ENCODE peak calls at places on chromosomes 11 and 22, in ten cellular contexts. One of them, this sample, is unnamed.

GRCh38 chr22:42357634-42358296 is 74.4 kb downstream of the NFAM1 start:
- DNase-seq in lower lobe of right lung: peak; percentile 62
- DNase-seq in ovary: no peak
- DNase-seq in endodermal cell: no peak
- DNase-seq in H9: no peak
- DNase-seq in PC-3: peak; percentile 40
- DNase-seq in IMR-90: no peak
- DNase-seq in WERI-Rb-1: no peak
- DNase-seq in heart left ventricle: no peak
- DNase-seq in sigmoid colon: peak; percentile 78
- DNase-seq in this sample: no peak

GRCh38 chr11:126510621-126511370 is 155.3 kb downstream of the ST3GAL4 start:
- DNase-seq in lower lobe of right lung: no peak
- DNase-seq in ovary: no peak
- DNase-seq in endodermal cell: peak; percentile 73
- DNase-seq in H9: no peak
- DNase-seq in PC-3: no peak
- DNase-seq in IMR-90: peak; percentile 15
- DNase-seq in WERI-Rb-1: no peak
- DNase-seq in heart left ventricle: no peak
- DNase-seq in sigmoid colon: peak; percentile 11
- DNase-seq in this sample: no peak

GRCh38 chr22:48968201-48968959 is 859.3 kb downstream of the BRD1 start:
- DNase-seq in lower lobe of right lung: no peak
- DNase-seq in ovary: no peak
- DNase-seq in endodermal cell: peak; percentile 85
- DNase-seq in H9: peak; percentile 76
- DNase-seq in PC-3: peak; percentile 1
- DNase-seq in IMR-90: no peak
- DNase-seq in WERI-Rb-1: peak; percentile 56
- DNase-seq in heart left ventricle: peak; percentile 2
- DNase-seq in sigmoid colon: no peak
- DNase-seq in this sample: no peak

GRCh38 chr11:108872781-108873291 is 208.0 kb downstream of the DDX10 start:
- DNase-seq in lower lobe of right lung: no peak
- DNase-seq in ovary: no peak
- DNase-seq in endodermal cell: no peak
- DNase-seq in H9: no peak
- DNase-seq in PC-3: peak; percentile 77
- DNase-seq in IMR-90: peak; percentile 15
- DNase-seq in WERI-Rb-1: no peak
- DNase-seq in heart left ventricle: no peak
- DNase-seq in sigmoid colon: no peak
- DNase-seq in this sample: no peak

GRCh38 chr11:114135737-114136151 is 76.2 kb downstream of the ZBTB16 start:
- DNase-seq in lower lobe of right lung: no peak
- DNase-seq in ovary: no peak
- DNase-seq in endodermal cell: peak; percentile 70
- DNase-seq in H9: peak; percentile 33
- DNase-seq in PC-3: no peak
- DNase-seq in IMR-90: no peak
- DNase-seq in WERI-Rb-1: no peak
- DNase-seq in heart left ventricle: no peak
- DNase-seq in sigmoid colon: peak; percentile 47
- DNase-seq in this sample: no peak

GRCh38 chr11:6734616-6735015 is 37.2 kb downstream of the OR2AG2 start:
- DNase-seq in lower lobe of right lung: no peak
- DNase-seq in ovary: no peak
- DNase-seq in endodermal cell: no peak
- DNase-seq in H9: no peak
- DNase-seq in PC-3: no peak
- DNase-seq in IMR-90: no peak
- DNase-seq in WERI-Rb-1: no peak
- DNase-seq in heart left ventricle: no peak
- DNase-seq in sigmoid colon: no peak
- DNase-seq in this sample: no peak

GRCh38 chr22:47048123-47049077 is 285.9 kb downstream of the TBC1D22A start:
- DNase-seq in lower lobe of right lung: peak; percentile 20
- DNase-seq in ovary: no peak
- DNase-seq in endodermal cell: no peak
- DNase-seq in H9: no peak
- DNase-seq in PC-3: no peak
- DNase-seq in IMR-90: no peak
- DNase-seq in WERI-Rb-1: no peak
- DNase-seq in heart left ventricle: no peak
- DNase-seq in sigmoid colon: peak; percentile 50
- DNase-seq in this sample: peak; percentile 57

GRCh38 chr22:30572210-30572609 is 2.3 kb downstream of the GAL3ST1 start:
- DNase-seq in lower lobe of right lung: no peak
- DNase-seq in ovary: no peak
- DNase-seq in endodermal cell: no peak
- DNase-seq in H9: no peak
- DNase-seq in PC-3: no peak
- DNase-seq in IMR-90: no peak
- DNase-seq in WERI-Rb-1: no peak
- DNase-seq in heart left ventricle: no peak
- DNase-seq in sigmoid colon: no peak
- DNase-seq in this sample: no peak

GRCh38 chr11:8023831-8024555 is 36.9 kb downstream of the EIF3F start:
- DNase-seq in lower lobe of right lung: no peak
- DNase-seq in ovary: no peak
- DNase-seq in endodermal cell: no peak
- DNase-seq in H9: peak; percentile 3
- DNase-seq in PC-3: no peak
- DNase-seq in IMR-90: peak; percentile 54
- DNase-seq in WERI-Rb-1: no peak
- DNase-seq in heart left ventricle: no peak
- DNase-seq in sigmoid colon: no peak
- DNase-seq in this sample: no peak

GRCh38 chr11:8018742-8019631 is 31.9 kb downstream of the EIF3F start:
- DNase-seq in lower lobe of right lung: peak; percentile 67
- DNase-seq in ovary: peak; percentile 91
- DNase-seq in endodermal cell: peak; percentile 90
- DNase-seq in H9: peak; percentile 87
- DNase-seq in PC-3: peak; percentile 36
- DNase-seq in IMR-90: peak; percentile 69
- DNase-seq in WERI-Rb-1: peak; percentile 83
- DNase-seq in heart left ventricle: peak; percentile 79
- DNase-seq in sigmoid colon: peak; percentile 93
- DNase-seq in this sample: peak; percentile 92

GRCh38 chr11:8019671-8020597 is 32.8 kb downstream of the EIF3F start:
- DNase-seq in lower lobe of right lung: no peak
- DNase-seq in ovary: peak; percentile 75
- DNase-seq in endodermal cell: peak; percentile 29
- DNase-seq in H9: peak; percentile 25
- DNase-seq in PC-3: no peak
- DNase-seq in IMR-90: peak; percentile 40
- DNase-seq in WERI-Rb-1: peak; percentile 40
- DNase-seq in heart left ventricle: no peak
- DNase-seq in sigmoid colon: no peak
- DNase-seq in this sample: no peak

GRCh38 chr11:8022876-8023275 is 35.7 kb downstream of the EIF3F start:
- DNase-seq in lower lobe of right lung: no peak
- DNase-seq in ovary: no peak
- DNase-seq in endodermal cell: no peak
- DNase-seq in H9: peak; percentile 15
- DNase-seq in PC-3: no peak
- DNase-seq in IMR-90: no peak
- DNase-seq in WERI-Rb-1: no peak
- DNase-seq in heart left ventricle: no peak
- DNase-seq in sigmoid colon: no peak
- DNase-seq in this sample: no peak

GRCh38 chr11:8021920-8022319 is 34.8 kb downstream of the EIF3F start:
- DNase-seq in lower lobe of right lung: no peak
- DNase-seq in ovary: no peak
- DNase-seq in endodermal cell: no peak
- DNase-seq in H9: no peak
- DNase-seq in PC-3: no peak
- DNase-seq in IMR-90: no peak
- DNase-seq in WERI-Rb-1: no peak
- DNase-seq in heart left ventricle: no peak
- DNase-seq in sigmoid colon: no peak
- DNase-seq in this sample: no peak
- H3K27ac ChIP-seq in lower lobe of right lung: no peak overlapping the region
- H3K27ac ChIP-seq in ovary: no peak overlapping the region
- H3K27ac ChIP-seq in endodermal cell: no peak overlapping the region
- H3K27ac ChIP-seq in H9: no peak overlapping the region
- H3K27ac ChIP-seq in PC-3: no peak overlapping the region
- H3K27ac ChIP-seq in IMR-90: no peak overlapping the region
- H3K27ac ChIP-seq in WERI-Rb-1: no peak overlapping the region
- H3K27ac ChIP-seq in heart left ventricle: peak overlapping the region; percentile 46
- H3K27ac ChIP-seq in sigmoid colon: no peak overlapping the region
- H3K27ac ChIP-seq in this sample: no peak overlapping the region

DNA sequence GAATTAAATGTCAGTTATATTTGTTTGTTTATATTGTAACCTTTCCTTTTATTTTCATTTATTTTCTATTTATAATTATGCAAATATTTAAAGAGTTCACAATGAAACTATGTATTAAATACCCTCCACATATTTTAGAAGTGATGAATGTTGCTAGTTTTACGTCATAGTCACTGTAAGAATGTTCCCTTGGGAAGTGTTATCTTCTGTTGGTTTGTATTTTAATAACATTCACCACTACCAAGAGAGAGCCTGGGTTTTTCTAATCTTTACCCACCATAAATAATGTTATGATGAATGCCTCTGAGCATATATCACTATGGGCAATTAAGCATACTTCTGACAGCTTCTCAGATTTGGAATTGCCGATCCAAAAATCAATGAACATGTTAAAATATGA is 80.7 kb downstream of the GGT1 start:
- DNase-seq in lower lobe of right lung: no peak
- DNase-seq in ovary: no peak
- DNase-seq in endodermal cell: no peak
- DNase-seq in H9: no peak
- DNase-seq in PC-3: no peak
- DNase-seq in IMR-90: peak; percentile 90
- DNase-seq in WERI-Rb-1: no peak
- DNase-seq in heart left ventricle: no peak
- DNase-seq in sigmoid colon: no peak
- DNase-seq in this sample: no peak
- H3K27ac ChIP-seq in lower lobe of right lung: no peak overlapping the region
- H3K27ac ChIP-seq in ovary: no peak overlapping the region
- H3K27ac ChIP-seq in endodermal cell: no peak overlapping the region
- H3K27ac ChIP-seq in H9: no peak overlapping the region
- H3K27ac ChIP-seq in PC-3: no peak overlapping the region
- H3K27ac ChIP-seq in IMR-90: peak overlapping the region; percentile 65
- H3K27ac ChIP-seq in WERI-Rb-1: no peak overlapping the region
- H3K27ac ChIP-seq in heart left ventricle: no peak overlapping the region
- H3K27ac ChIP-seq in sigmoid colon: no peak overlapping the region
- H3K27ac ChIP-seq in this sample: no peak overlapping the region

GRCh38 chr11:86984701-86985100 is 29.5 kb upstream of the FZD4 start:
- DNase-seq in lower lobe of right lung: no peak
- DNase-seq in ovary: no peak
- DNase-seq in endodermal cell: no peak
- DNase-seq in H9: no peak
- DNase-seq in PC-3: no peak
- DNase-seq in IMR-90: no peak
- DNase-seq in WERI-Rb-1: no peak
- DNase-seq in heart left ventricle: no peak
- DNase-seq in sigmoid colon: no peak
- DNase-seq in this sample: no peak

GRCh38 chr11:86978756-86979608 is 23.8 kb upstream of the FZD4 start:
- DNase-seq in lower lobe of right lung: no peak
- DNase-seq in ovary: no peak
- DNase-seq in endodermal cell: no peak
- DNase-seq in H9: no peak
- DNase-seq in PC-3: peak; percentile 71
- DNase-seq in IMR-90: peak; percentile 65
- DNase-seq in WERI-Rb-1: no peak
- DNase-seq in heart left ventricle: no peak
- DNase-seq in sigmoid colon: no peak
- DNase-seq in this sample: no peak

GRCh38 chr11:86980397-86980796 is 25.2 kb upstream of the FZD4 start:
- DNase-seq in lower lobe of right lung: no peak
- DNase-seq in ovary: no peak
- DNase-seq in endodermal cell: no peak
- DNase-seq in H9: no peak
- DNase-seq in PC-3: no peak
- DNase-seq in IMR-90: no peak
- DNase-seq in WERI-Rb-1: no peak
- DNase-seq in heart left ventricle: no peak
- DNase-seq in sigmoid colon: no peak
- DNase-seq in this sample: no peak

GRCh38 chr11:86983071-86983488 is 27.9 kb upstream of the FZD4 start:
- DNase-seq in lower lobe of right lung: peak; percentile 54
- DNase-seq in ovary: no peak
- DNase-seq in endodermal cell: no peak
- DNase-seq in H9: no peak
- DNase-seq in PC-3: peak; percentile 48
- DNase-seq in IMR-90: no peak
- DNase-seq in WERI-Rb-1: peak; percentile 19
- DNase-seq in heart left ventricle: no peak
- DNase-seq in sigmoid colon: no peak
- DNase-seq in this sample: no peak

GRCh38 chr11:86981777-86982540 is 26.8 kb upstream of the FZD4 start:
- DNase-seq in lower lobe of right lung: no peak
- DNase-seq in ovary: no peak
- DNase-seq in endodermal cell: no peak
- DNase-seq in H9: no peak
- DNase-seq in PC-3: no peak
- DNase-seq in IMR-90: no peak
- DNase-seq in WERI-Rb-1: no peak
- DNase-seq in heart left ventricle: no peak
- DNase-seq in sigmoid colon: no peak
- DNase-seq in this sample: no peak
- H3K27ac ChIP-seq in lower lobe of right lung: no peak overlapping the region
- H3K27ac ChIP-seq in ovary: no peak overlapping the region
- H3K27ac ChIP-seq in endodermal cell: no peak overlapping the region
- H3K27ac ChIP-seq in H9: no peak overlapping the region
- H3K27ac ChIP-seq in PC-3: no peak overlapping the region
- H3K27ac ChIP-seq in IMR-90: no peak overlapping the region
- H3K27ac ChIP-seq in WERI-Rb-1: no peak overlapping the region
- H3K27ac ChIP-seq in heart left ventricle: peak overlapping the region; percentile 19
- H3K27ac ChIP-seq in sigmoid colon: no peak overlapping the region
- H3K27ac ChIP-seq in this sample: no peak overlapping the region

GRCh38 chr11:86805873-86806310 is 5.5 kb downstream of the PRSS23 start:
- DNase-seq in lower lobe of right lung: no peak
- DNase-seq in ovary: no peak
- DNase-seq in endodermal cell: no peak
- DNase-seq in H9: no peak
- DNase-seq in PC-3: peak; percentile 41
- DNase-seq in IMR-90: no peak
- DNase-seq in WERI-Rb-1: no peak
- DNase-seq in heart left ventricle: no peak
- DNase-seq in sigmoid colon: no peak
- DNase-seq in this sample: no peak
- H3K27ac ChIP-seq in lower lobe of right lung: peak overlapping the region; percentile 48
- H3K27ac ChIP-seq in ovary: no peak overlapping the region
- H3K27ac ChIP-seq in endodermal cell: no peak overlapping the region
- H3K27ac ChIP-seq in H9: no peak overlapping the region
- H3K27ac ChIP-seq in PC-3: peak overlapping the region; percentile 28
- H3K27ac ChIP-seq in IMR-90: no peak overlapping the region
- H3K27ac ChIP-seq in WERI-Rb-1: no peak overlapping the region
- H3K27ac ChIP-seq in heart left ventricle: peak overlapping the region; percentile 20
- H3K27ac ChIP-seq in sigmoid colon: peak overlapping the region; percentile 88
- H3K27ac ChIP-seq in this sample: no peak overlapping the region

This sample was measured in aorta.